ENCODE peak calls at places on chromosome 16, in seven cellular contexts. One of them, this sample, is unnamed.

GRCh38 chr16:66227766-66228530 is 138.5 kb upstream of the CDH5 start:
- DNase-seq in HEK293T: no peak
- DNase-seq in activated gamma-delta T cell treated with anti-CD3 and anti-CD28 coated beads, Interleukin-2, amount 50 U/mL, for 16 hours: no peak
- DNase-seq in GM04504: no peak
- DNase-seq in substantia nigra: no peak
- DNase-seq in foreskin fibroblast: no peak
- DNase-seq in D341Med: no peak
- DNase-seq in this sample: no peak

GRCh38 chr16:86391486-86391885 is 118.8 kb upstream of the FOXF1 start:
- DNase-seq in activated gamma-delta T cell treated with anti-CD3 and anti-CD28 coated beads, Interleukin-2, amount 50 U/mL, for 16 hours: no peak
- DNase-seq in HEK293T: no peak
- DNase-seq in substantia nigra: no peak
- DNase-seq in foreskin fibroblast: no peak
- DNase-seq in GM04504: no peak
- DNase-seq in D341Med: no peak
- DNase-seq in this sample: no peak

GRCh38 chr16:58120216-58120615 is 9.0 kb downstream of the CFAP20 start:
- DNase-seq in HEK293T: no peak
- DNase-seq in activated gamma-delta T cell treated with anti-CD3 and anti-CD28 coated beads, Interleukin-2, amount 50 U/mL, for 16 hours: no peak
- DNase-seq in GM04504: no peak
- DNase-seq in D341Med: no peak
- DNase-seq in substantia nigra: no peak
- DNase-seq in foreskin fibroblast: no peak
- DNase-seq in this sample: no peak

GRCh38 chr16:74680681-74681080 is 14.0 kb upstream of the RFWD3 start:
- DNase-seq in activated gamma-delta T cell treated with anti-CD3 and anti-CD28 coated beads, Interleukin-2, amount 50 U/mL, for 16 hours: no peak
- DNase-seq in GM04504: no peak
- DNase-seq in D341Med: no peak
- DNase-seq in substantia nigra: no peak
- DNase-seq in foreskin fibroblast: no peak
- DNase-seq in HEK293T: no peak
- DNase-seq in this sample: no peak

GRCh38 chr16:51839697-51840462 is 688.8 kb upstream of the SALL1 start:
- DNase-seq in GM04504: peak; percentile 12
- DNase-seq in HEK293T: no peak
- DNase-seq in foreskin fibroblast: peak; percentile 34
- DNase-seq in D341Med: no peak
- DNase-seq in activated gamma-delta T cell treated with anti-CD3 and anti-CD28 coated beads, Interleukin-2, amount 50 U/mL, for 16 hours: no peak
- DNase-seq in substantia nigra: no peak
- DNase-seq in this sample: no peak

GRCh38 chr16:49636608-49637007 is 219.3 kb downstream of the ZNF423 start:
- DNase-seq in D341Med: no peak
- DNase-seq in foreskin fibroblast: no peak
- DNase-seq in activated gamma-delta T cell treated with anti-CD3 and anti-CD28 coated beads, Interleukin-2, amount 50 U/mL, for 16 hours: no peak
- DNase-seq in HEK293T: no peak
- DNase-seq in GM04504: no peak
- DNase-seq in substantia nigra: no peak
- DNase-seq in this sample: no peak

GRCh38 chr16:46688101-46688656 is 799 bp downstream of the VPS35 start:
- DNase-seq in substantia nigra: peak; percentile 23
- DNase-seq in HEK293T: no peak
- DNase-seq in D341Med: no peak
- DNase-seq in GM04504: no peak
- DNase-seq in foreskin fibroblast: no peak
- DNase-seq in activated gamma-delta T cell treated with anti-CD3 and anti-CD28 coated beads, Interleukin-2, amount 50 U/mL, for 16 hours: no peak
- DNase-seq in this sample: peak; percentile 47

GRCh38 chr16:55667753-55668152 is 12.0 kb downstream of the SLC6A2 start:
- DNase-seq in D341Med: no peak
- DNase-seq in substantia nigra: no peak
- DNase-seq in foreskin fibroblast: no peak
- DNase-seq in HEK293T: no peak
- DNase-seq in GM04504: no peak
- DNase-seq in activated gamma-delta T cell treated with anti-CD3 and anti-CD28 coated beads, Interleukin-2, amount 50 U/mL, for 16 hours: no peak
- DNase-seq in this sample: no peak

GRCh38 chr16:4426021-4426684 is 485 bp downstream of the DNAJA3 start:
- DNase-seq in GM04504: no peak
- DNase-seq in D341Med: no peak
- DNase-seq in activated gamma-delta T cell treated with anti-CD3 and anti-CD28 coated beads, Interleukin-2, amount 50 U/mL, for 16 hours: no peak
- DNase-seq in substantia nigra: no peak
- DNase-seq in HEK293T: peak; percentile 29
- DNase-seq in foreskin fibroblast: peak; percentile 10
- DNase-seq in this sample: no peak

GRCh38 chr16:88773812-88774291 is 11.2 kb downstream of the PIEZO1 start:
- DNase-seq in D341Med: no peak
- DNase-seq in foreskin fibroblast: peak; percentile 89
- DNase-seq in substantia nigra: no peak
- DNase-seq in GM04504: peak; percentile 66
- DNase-seq in activated gamma-delta T cell treated with anti-CD3 and anti-CD28 coated beads, Interleukin-2, amount 50 U/mL, for 16 hours: no peak
- DNase-seq in HEK293T: no peak
- DNase-seq in this sample: peak; percentile 80

GRCh38 chr16:88345943-88346560 is 36.7 kb upstream of the ZNF469 start:
- DNase-seq in foreskin fibroblast: no peak
- DNase-seq in D341Med: no peak
- DNase-seq in activated gamma-delta T cell treated with anti-CD3 and anti-CD28 coated beads, Interleukin-2, amount 50 U/mL, for 16 hours: no peak
- DNase-seq in HEK293T: no peak
- DNase-seq in substantia nigra: no peak
- DNase-seq in GM04504: no peak
- DNase-seq in this sample: no peak

GRCh38 chr16:53821957-53822625 is 118.1 kb downstream of the FTO start:
- DNase-seq in activated gamma-delta T cell treated with anti-CD3 and anti-CD28 coated beads, Interleukin-2, amount 50 U/mL, for 16 hours: no peak
- DNase-seq in GM04504: peak; percentile 49
- DNase-seq in D341Med: no peak
- DNase-seq in foreskin fibroblast: peak; percentile 71
- DNase-seq in substantia nigra: no peak
- DNase-seq in HEK293T: no peak
- DNase-seq in this sample: peak; percentile 77

GRCh38 chr16:346587-346986 is 5.9 kb downstream of the AXIN1 start:
- DNase-seq in substantia nigra: no peak
- DNase-seq in activated gamma-delta T cell treated with anti-CD3 and anti-CD28 coated beads, Interleukin-2, amount 50 U/mL, for 16 hours: no peak
- DNase-seq in D341Med: no peak
- DNase-seq in HEK293T: no peak
- DNase-seq in foreskin fibroblast: no peak
- DNase-seq in GM04504: no peak
- DNase-seq in this sample: no peak

GRCh38 chr16:87196229-87196628 is 121.0 kb downstream of the C16orf95 start:
- DNase-seq in D341Med: no peak
- DNase-seq in HEK293T: no peak
- DNase-seq in foreskin fibroblast: no peak
- DNase-seq in GM04504: no peak
- DNase-seq in substantia nigra: no peak
- DNase-seq in activated gamma-delta T cell treated with anti-CD3 and anti-CD28 coated beads, Interleukin-2, amount 50 U/mL, for 16 hours: no peak
- DNase-seq in this sample: no peak

GRCh38 chr16:50152386-50152806 is 710 bp upstream of the TENT4B start:
- DNase-seq in D341Med: no peak
- DNase-seq in GM04504: no peak
- DNase-seq in foreskin fibroblast: no peak
- DNase-seq in HEK293T: no peak
- DNase-seq in activated gamma-delta T cell treated with anti-CD3 and anti-CD28 coated beads, Interleukin-2, amount 50 U/mL, for 16 hours: peak; percentile 58
- DNase-seq in substantia nigra: peak; percentile 43
- DNase-seq in this sample: peak; percentile 44

GRCh38 chr16:85029413-85029794 is 1.8 kb downstream of the KIAA0513 start:
- DNase-seq in HEK293T: no peak
- DNase-seq in GM04504: no peak
- DNase-seq in activated gamma-delta T cell treated with anti-CD3 and anti-CD28 coated beads, Interleukin-2, amount 50 U/mL, for 16 hours: peak; percentile 45
- DNase-seq in substantia nigra: no peak
- DNase-seq in foreskin fibroblast: peak; percentile 32
- DNase-seq in D341Med: no peak
- DNase-seq in this sample: no peak

GRCh38 chr16:8716592-8716991 is 42.2 kb downstream of the ABAT start:
- DNase-seq in D341Med: no peak
- DNase-seq in HEK293T: no peak
- DNase-seq in substantia nigra: no peak
- DNase-seq in foreskin fibroblast: no peak
- DNase-seq in GM04504: no peak
- DNase-seq in activated gamma-delta T cell treated with anti-CD3 and anti-CD28 coated beads, Interleukin-2, amount 50 U/mL, for 16 hours: no peak
- DNase-seq in this sample: no peak

GRCh38 chr16:78005881-78006280 is 16.5 kb upstream of the CLEC3A start:
- DNase-seq in HEK293T: peak; percentile 21
- DNase-seq in GM04504: no peak
- DNase-seq in substantia nigra: no peak
- DNase-seq in activated gamma-delta T cell treated with anti-CD3 and anti-CD28 coated beads, Interleukin-2, amount 50 U/mL, for 16 hours: no peak
- DNase-seq in D341Med: no peak
- DNase-seq in foreskin fibroblast: no peak
- DNase-seq in this sample: no peak

GRCh38 chr16:68361485-68361884 is 50.7 kb downstream of the PRMT7 start:
- DNase-seq in foreskin fibroblast: no peak
- DNase-seq in substantia nigra: no peak
- DNase-seq in activated gamma-delta T cell treated with anti-CD3 and anti-CD28 coated beads, Interleukin-2, amount 50 U/mL, for 16 hours: no peak
- DNase-seq in D341Med: no peak
- DNase-seq in HEK293T: no peak
- DNase-seq in GM04504: no peak
- DNase-seq in this sample: no peak